ENCODE peak calls at places on chromosomes 6 and 20, in four cellular contexts. Y, G, E and K are unnamed samples.

GRCh38 chr6:133093957-133094356 is 147.2 kb upstream of the EYA4 start:
- DNase-seq in E (no peak), Y (no peak), G (no peak), K (no peak)

GRCh38 chr20:44970243-44970757 is 4.0 kb downstream of the STK4 start:
- DNase-seq in E (no peak), Y (no peak), G (no peak), K (no peak)

GRCh38 chr6:131132360-131132759 is 2.9 kb upstream of the AKAP7 start:
- DNase-seq in G (no peak), E (no peak), Y (no peak), K (no peak)

GRCh38 chr20:46058656-46059281 is 29.8 kb downstream of the SLC12A5 start:
- DNase-seq in E (no peak), G (no peak), Y (peak; percentile 48), K (no peak)

GRCh38 chr6:105713474-105714118 is 310.7 kb upstream of the PREP start:
- DNase-seq in G (no peak), E (no peak), Y (no peak), K (no peak)

GRCh38 chr20:23268792-23269354 is 81.7 kb upstream of the NXT1 start:
- DNase-seq in G (no peak), Y (no peak), E (no peak), K (no peak)

GRCh38 chr20:45128066-45128465 is 3.8 kb upstream of the WFDC12 start:
- DNase-seq in G (no peak), E (no peak), Y (no peak), K (no peak)

GRCh38 chr6:43714311-43715055 is 26.9 kb upstream of the MRPS18A start:
- DNase-seq in E (peak; percentile 79), Y (no peak), G (no peak), K (peak; percentile 61)

GRCh38 chr20:23257848-23258746 is 92.5 kb upstream of the NXT1 start:
- DNase-seq in Y (no peak), G (no peak), E (no peak), K (peak; percentile 59)

GRCh38 chr20:35226775-35227681 is 538 bp downstream of the MMP24 start:
- DNase-seq in Y (peak; percentile 89), G (peak; percentile 50), E (no peak), K (no peak)

GRCh38 chr6:114452785-114453401 is 110.1 kb upstream of the HS3ST5 start:
- DNase-seq in G (no peak), E (no peak), Y (no peak), K (no peak)

GRCh38 chr20:44678990-44679611 is 27.6 kb upstream of the ADA start:
- DNase-seq in E (no peak), Y (no peak), G (no peak), K (no peak)

GRCh38 chr6:43575105-43575771 is 600 bp downstream of the XPO5 start:
- DNase-seq in Y (peak; percentile 74), E (no peak), G (peak; percentile 21), K (no peak)

GRCh38 chr20:47795214-47795667 is 10.0 kb upstream of the SULF2 start:
- DNase-seq in Y (no peak), E (no peak), G (no peak), K (no peak)

GRCh38 chr20:48610996-48611395 is 216.8 kb downstream of the PREX1 start:
- DNase-seq in Y (no peak), E (no peak), G (no peak), K (no peak)

GRCh38 chr6:34030831-34031566 is 114.9 kb downstream of the GRM4 start:
- DNase-seq in G (no peak), E (no peak), Y (no peak), K (no peak)

GRCh38 chr6:52994789-52995078 is 350 bp downstream of the GSTA4 start:
- DNase-seq in G (no peak), Y (peak; percentile 58), E (peak; percentile 68), K (no peak)

GRCh38 chr20:16518068-16518783 is 55.0 kb downstream of the KIF16B start:
- DNase-seq in E (no peak), G (peak; percentile 89), Y (peak; percentile 57), K (peak; percentile 7)

GRCh38 chr6:35486005-35486925 is 10.6 kb downstream of the TEAD3 start:
- DNase-seq in E (peak; percentile 56), G (no peak), Y (no peak), K (no peak)

GRCh38 chr20:38894091-38894847 is 31.9 kb upstream of the FAM83D start:
- DNase-seq in Y (no peak), E (no peak), G (peak; percentile 71), K (no peak)

GRCh38 chr20:64045346-64046011 is 4.0 kb downstream of the SOX18 start:
- DNase-seq in Y (no peak), E (no peak), G (no peak), K (no peak)

GRCh38 chr20:53889411-53890148 is 180.8 kb downstream of the BCAS1 start:
- DNase-seq in G (no peak), Y (no peak), E (no peak), K (no peak)

DNA sequence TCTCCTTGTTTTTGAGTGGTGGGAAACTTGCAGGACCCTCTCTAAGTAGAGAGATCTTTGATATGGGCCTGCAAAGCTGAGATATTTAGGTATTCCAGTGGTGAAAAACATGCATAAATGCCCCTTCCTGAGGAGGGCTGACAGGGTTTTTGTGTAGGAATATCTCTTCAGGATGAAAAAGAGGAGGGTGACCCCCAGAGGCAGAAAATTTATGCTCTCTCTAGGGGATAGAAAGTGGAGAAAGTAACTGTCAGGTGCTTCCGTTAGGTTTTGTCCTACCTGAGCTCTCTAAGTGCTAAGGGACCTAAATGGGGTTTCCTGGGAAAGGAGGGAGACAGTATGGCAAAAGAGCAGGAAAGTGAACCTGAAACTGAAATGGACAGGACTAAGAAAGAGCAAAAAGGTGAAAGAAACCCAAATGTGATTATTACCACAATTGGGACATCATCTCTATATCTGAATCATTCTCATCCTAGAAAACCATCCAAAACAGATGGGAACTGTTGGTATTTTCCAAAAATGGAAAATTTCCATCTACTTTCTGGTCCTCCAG is 2.0 kb downstream of the COL19A1 start:
- DNase-seq in E (no peak), G (no peak), Y (peak; percentile 3), K (no peak)
- H3K4me3 ChIP-seq in E (no peak overlapping the region), G (no peak overlapping the region), Y (no peak overlapping the region), K (no peak overlapping the region)

GRCh38 chr6:16403831-16404230 is 165.4 kb downstream of the GMPR start:
- DNase-seq in E (no peak), Y (no peak), G (no peak), K (no peak)
- TF ChIP-seq CTCF in E (peak; percentile 9), Y (peak; percentile 28), G (peak; percentile 38), K (peak; percentile 52)

DNA sequence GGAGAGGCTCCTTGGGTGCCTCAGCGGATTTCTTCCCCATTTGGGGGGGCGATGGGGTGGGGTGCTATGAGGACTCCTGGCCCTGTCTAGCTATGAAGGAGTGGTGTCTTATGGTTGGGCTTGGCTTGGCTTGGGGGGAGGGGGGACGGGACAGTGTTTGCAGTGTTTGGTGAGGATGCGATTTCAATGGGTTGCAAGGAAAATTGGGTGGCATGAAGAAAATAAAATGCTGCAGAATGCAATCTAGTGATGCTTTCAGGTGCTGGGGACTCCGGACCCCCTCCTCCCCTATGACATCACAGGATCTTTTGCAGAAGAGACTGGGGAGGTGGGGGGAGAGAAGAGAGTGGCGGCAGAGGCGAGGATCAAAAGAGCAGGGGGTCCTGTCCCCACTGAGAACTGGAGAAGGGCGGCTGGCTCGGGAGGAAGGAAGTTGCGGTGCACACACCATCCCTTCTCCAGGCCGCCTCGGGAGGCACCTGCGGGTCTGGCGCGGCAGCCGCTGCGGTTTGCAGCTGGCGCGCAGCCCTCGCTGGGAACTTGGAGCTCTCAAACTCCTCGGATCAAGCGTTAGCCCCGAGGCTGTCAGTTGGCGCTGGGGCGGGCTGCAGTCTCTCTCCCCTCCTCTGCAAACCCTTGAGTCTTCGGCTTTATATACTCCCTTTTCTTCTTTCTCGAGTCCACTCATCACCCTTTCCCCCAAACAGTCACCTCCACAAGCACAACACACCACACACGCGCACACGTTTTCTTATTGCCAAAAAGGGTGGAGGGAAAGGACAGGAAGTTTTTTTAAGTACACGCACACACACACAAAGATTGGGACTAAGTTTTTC is 180.8 kb downstream of the TBXT start:
- DNase-seq in G (no peak), Y (peak; percentile 50), E (no peak), K (no peak)
- H3K4me3 ChIP-seq in G (peak overlapping the region; percentile 89), Y (peak overlapping the region; percentile 49), E (peak overlapping the region; percentile 63), K (peak overlapping the region; percentile 70)

GRCh38 chr6:118893882-118894424 is at the start of gene ASF1A:
- DNase-seq in Y (peak; percentile 97), E (peak; percentile 97), G (peak; percentile 56), K (peak; percentile 96)
- TF ChIP-seq CTCF in Y (peak; percentile 59), E (peak; percentile 56), G (peak; percentile 51), K (peak; percentile 65)